ENCODE peak calls at places on chromosome 1, in seven cellular contexts. P is stimulated activated CD8-positive, alpha-beta memory T cell treated with anti-CD3 and anti-CD28 coated beads, Interleukin-7, amount 100 ng/mL, for 4 hours; R is SHP77; O is HS-27A; E is neuronal stem cell; C is natural killer cell; T is ureter. A is an unnamed sample.

GRCh38 chr1:116808476-116809180 is 54.4 kb downstream of the CD2 start:
- DNase-seq in P (no peak), R (no peak), O (no peak), E (no peak), C (no peak), T (no peak), A (no peak)

GRCh38 chr1:97041011-97041410 is 319.4 kb downstream of the PTBP2 start:
- DNase-seq in P (no peak), R (no peak), O (no peak), E (no peak), C (no peak), T (no peak), A (no peak)

GRCh38 chr1:198122693-198123092 is 34.1 kb upstream of the NEK7 start:
- DNase-seq in P (no peak), R (no peak), O (no peak), E (no peak), C (no peak), T (no peak), A (no peak)

GRCh38 chr1:84353665-84354064 is 44.6 kb upstream of the DNASE2B start:
- DNase-seq in P (no peak), R (no peak), O (no peak), E (no peak), C (no peak), T (no peak), A (no peak)

GRCh38 chr1:1462318-1462966 is 9.1 kb upstream of the ATAD3B start:
- DNase-seq in P (no peak), R (peak), O (no peak), E (no peak), C (no peak), T (peak), A (no peak)

GRCh38 chr1:108962681-108963051 is 618 bp downstream of the CLCC1 start:
- DNase-seq in P (peak), R (peak), O (no peak), E (no peak), C (peak), T (no peak), A (no peak)

GRCh38 chr1:228867951-228868730 is 132.9 kb downstream of the RHOU start:
- DNase-seq in P (no peak), R (peak), O (no peak), E (no peak), C (no peak), T (no peak), A (no peak)

GRCh38 chr1:23217421-23218115 is at the start of gene HTR1D:
- DNase-seq in P (no peak), R (no peak), O (no peak), E (peak), C (no peak), T (no peak), A (no peak)

GRCh38 chr1:111334169-111334568 is 43.5 kb downstream of the CHIA start:
- DNase-seq in P (no peak), R (peak), O (peak), E (no peak), C (no peak), T (no peak), A (no peak)

GRCh38 chr1:162908780-162909179 is 47.8 kb upstream of the CCDC190 start:
- DNase-seq in P (no peak), R (no peak), O (no peak), E (no peak), C (no peak), T (no peak), A (no peak)

GRCh38 chr1:33918368-33918767 is 54.5 kb downstream of the HMGB4 start:
- DNase-seq in P (no peak), R (no peak), O (no peak), E (no peak), C (no peak), T (no peak), A (no peak)

GRCh38 chr1:198134252-198134651 is 22.5 kb upstream of the NEK7 start:
- DNase-seq in P (no peak), R (no peak), O (no peak), E (no peak), C (no peak), T (no peak), A (no peak)

GRCh38 chr1:11053758-11054137 is 6.1 kb downstream of the SRM start:
- DNase-seq in P (no peak), R (no peak), O (no peak), E (no peak), C (no peak), T (no peak), A (no peak)

A was measured in frontal cortex.